ENCODE peak calls at places on chromosome 18, in six cellular contexts. O, F, Y, Z, J and L are unnamed samples.

GRCh38 chr18:75227535-75227934 is 16.9 kb downstream of the TSHZ1 start:
- DNase-seq in O (no peak), F (no peak), Y (no peak), Z (no peak), J (no peak), L (no peak)

GRCh38 chr18:9055185-9055584 is 47.3 kb upstream of the NDUFV2 start:
- DNase-seq in O (no peak), F (peak; percentile 86), Y (no peak), Z (no peak), J (peak; percentile 52), L (no peak)

GRCh38 chr18:29711931-29712330 is 1330.6 kb downstream of the DSC3 start:
- DNase-seq in O (peak; percentile 95), F (no peak), Y (no peak), Z (peak; percentile 7), J (no peak), L (peak; percentile 55)

GRCh38 chr18:31042391-31043181 is at the start of gene DSC3:
- DNase-seq in O (peak; percentile 66), F (no peak), Y (peak; percentile 61), Z (peak; percentile 74), J (peak; percentile 47), L (no peak)

GRCh38 chr18:55552498-55553189 is 35.3 kb downstream of the TCF4 start:
- DNase-seq in O (no peak), F (peak; percentile 91), Y (no peak), Z (no peak), J (no peak), L (no peak)

GRCh38 chr18:49013961-49014604 is 63.3 kb upstream of the SMAD7 start:
- DNase-seq in O (peak; percentile 27), F (no peak), Y (no peak), Z (no peak), J (no peak), L (peak; percentile 43)

GRCh38 chr18:22186484-22186971 is 17.1 kb downstream of the GATA6 start:
- DNase-seq in O (no peak), F (no peak), Y (no peak), Z (no peak), J (no peak), L (no peak)

GRCh38 chr18:39840406-39840805 is 2114.6 kb upstream of the PIK3C3 start:
- DNase-seq in O (no peak), F (peak; percentile 49), Y (no peak), Z (no peak), J (peak; percentile 69), L (no peak)

GRCh38 chr18:62126776-62127175 is 60.1 kb downstream of the PIGN start:
- DNase-seq in O (no peak), F (no peak), Y (no peak), Z (no peak), J (no peak), L (no peak)

GRCh38 chr18:50169149-50169548 is 25.8 kb downstream of the MYO5B start:
- DNase-seq in O (no peak), F (no peak), Y (no peak), Z (no peak), J (no peak), L (no peak)

GRCh38 chr18:22563098-22563707 is 145.5 kb upstream of the CTAGE1 start:
- DNase-seq in O (no peak), F (peak; percentile 95), Y (peak; percentile 51), Z (peak; percentile 80), J (peak; percentile 91), L (no peak)

GRCh38 chr18:74539289-74539688 is 5.0 kb downstream of the CNDP1 start:
- DNase-seq in O (no peak), F (no peak), Y (no peak), Z (no peak), J (no peak), L (no peak)

GRCh38 chr18:10702196-10702595 is 176.4 kb downstream of the NAPG start:
- DNase-seq in O (no peak), F (no peak), Y (no peak), Z (no peak), J (no peak), L (no peak)
- H2BK15ac ChIP-seq in O (no peak overlapping the region), F (no peak overlapping the region), Y (no peak overlapping the region), Z (no peak overlapping the region), J (no peak overlapping the region), L (no peak overlapping the region)

DNA sequence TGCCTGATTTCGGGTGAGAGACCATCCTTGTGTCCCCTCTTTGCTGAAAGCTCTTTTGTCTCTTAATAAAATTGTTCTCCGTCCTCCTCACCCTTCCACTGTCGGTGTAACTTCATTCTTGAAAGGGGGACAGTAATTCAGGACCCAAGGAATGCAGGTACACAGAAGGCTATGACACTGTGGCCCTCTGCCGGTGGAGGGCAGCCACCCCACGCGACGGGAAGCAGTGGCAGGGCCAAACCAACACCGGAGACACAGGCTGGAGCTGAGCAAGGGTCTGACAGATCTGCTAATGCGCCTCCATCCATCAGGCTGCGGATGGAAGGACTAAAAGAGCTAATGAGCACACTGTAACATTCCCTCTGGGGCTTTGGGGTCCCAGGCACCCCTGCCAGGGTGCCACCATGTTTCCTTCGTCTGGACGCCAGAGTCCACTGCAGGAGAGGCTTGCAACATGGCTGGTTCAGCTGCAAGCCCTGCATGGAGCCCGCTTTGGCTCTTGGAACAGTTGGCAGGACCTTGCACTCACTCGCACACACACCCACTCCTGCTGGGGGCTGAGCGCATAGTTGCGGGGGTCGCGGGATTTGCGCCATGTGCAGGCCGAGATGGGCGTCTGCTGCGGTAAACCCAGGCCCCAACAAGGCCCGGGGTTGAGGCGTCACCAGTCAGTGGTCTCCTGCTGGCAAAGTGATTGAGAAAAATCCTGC is 544.1 kb upstream of the CDH7 start:
- DNase-seq in O (peak; percentile 80), F (no peak), Y (no peak), Z (peak; percentile 49), J (no peak), L (peak; percentile 57)
- H2BK15ac ChIP-seq in O (no peak overlapping the region), F (no peak overlapping the region), Y (peak overlapping the region; percentile 49), Z (no peak overlapping the region), J (no peak overlapping the region), L (no peak overlapping the region)

GRCh38 chr18:7821784-7822183 is 254.7 kb downstream of the PTPRM start:
- DNase-seq in O (no peak), F (no peak), Y (no peak), Z (no peak), J (no peak), L (no peak)

GRCh38 chr18:7813131-7813530 is 246.0 kb downstream of the PTPRM start:
- DNase-seq in O (no peak), F (no peak), Y (no peak), Z (no peak), J (no peak), L (no peak)

GRCh38 chr18:7815797-7816196 is 248.7 kb downstream of the PTPRM start:
- DNase-seq in O (no peak), F (no peak), Y (no peak), Z (no peak), J (no peak), L (no peak)

GRCh38 chr18:7814754-7815315 is 247.7 kb downstream of the PTPRM start:
- DNase-seq in O (no peak), F (no peak), Y (no peak), Z (peak; percentile 46), J (no peak), L (no peak)

GRCh38 chr18:7817596-7817995 is 250.5 kb downstream of the PTPRM start:
- DNase-seq in O (no peak), F (no peak), Y (no peak), Z (no peak), J (peak; percentile 22), L (no peak)
- H2BK15ac ChIP-seq in O (no peak overlapping the region), F (no peak overlapping the region), Y (no peak overlapping the region), Z (no peak overlapping the region), J (no peak overlapping the region), L (no peak overlapping the region)

DNA sequence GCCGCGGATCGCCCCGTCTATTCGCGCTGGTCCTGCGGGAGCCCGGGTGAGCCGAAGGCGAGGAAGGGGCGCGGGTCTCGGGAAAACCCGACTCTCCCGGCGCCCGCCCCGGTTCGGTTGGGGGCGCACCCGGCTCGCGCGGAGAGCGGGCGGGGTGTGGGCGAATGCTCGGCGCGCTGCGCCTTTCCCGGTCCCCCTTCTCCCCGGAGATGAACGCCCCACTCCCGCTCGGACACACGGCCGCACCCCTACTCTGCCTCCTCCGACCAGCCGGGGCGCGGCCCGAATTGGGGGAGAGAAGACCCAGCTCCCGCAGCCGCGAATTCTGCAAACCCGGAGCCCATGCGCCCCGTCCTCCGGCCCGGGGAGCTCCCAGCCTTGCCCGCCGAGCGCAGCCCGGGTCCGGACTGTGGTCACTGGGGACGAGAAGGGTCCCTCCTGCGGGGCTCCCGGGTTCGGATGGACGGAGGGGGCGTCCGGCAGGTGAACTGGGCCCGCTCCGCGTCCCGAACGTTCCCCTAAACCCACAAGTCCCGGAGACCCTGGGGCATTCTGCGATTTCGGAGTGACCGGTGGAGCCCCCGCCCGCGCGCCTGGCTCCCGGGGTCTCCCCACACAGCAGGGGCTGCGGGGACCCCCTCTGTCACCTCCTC is 734 bp downstream of the KCNG2 start:
- DNase-seq in O (no peak), F (no peak), Y (no peak), Z (no peak), J (peak; percentile 20), L (no peak)
- H2BK15ac ChIP-seq in O (no peak overlapping the region), F (no peak overlapping the region), Y (no peak overlapping the region), Z (no peak overlapping the region), J (no peak overlapping the region), L (no peak overlapping the region)

GRCh38 chr18:68915066-68915465 is 117.2 kb downstream of the CCDC102B start:
- DNase-seq in O (no peak), F (no peak), Y (no peak), Z (no peak), J (no peak), L (no peak)
- H2BK15ac ChIP-seq in O (no peak overlapping the region), F (no peak overlapping the region), Y (no peak overlapping the region), Z (no peak overlapping the region), J (no peak overlapping the region), L (no peak overlapping the region)